ENCODE peak calls at places on chromosomes 4 and X, in seven cellular contexts. P, D, K, B, A, W and C are unnamed samples.

GRCh38 chrX:100265179-100265578 is 144.9 kb downstream of the PCDH19 start:
- DNase-seq in B (no peak), W (no peak), A (no peak), D (no peak), K (no peak), P (no peak), C (no peak)

GRCh38 chr4:88989990-88990389 is 67.0 kb downstream of the FAM13A start:
- DNase-seq in A (no peak), D (no peak), B (no peak), W (no peak), K (no peak), P (no peak), C (no peak)

GRCh38 chr4:53861856-53862610 is 202.4 kb downstream of the CHIC2 start:
- DNase-seq in P (no peak), W (no peak), K (no peak), A (no peak), B (no peak), D (no peak), C (no peak)

GRCh38 chr4:3451956-3452355 is 10.2 kb downstream of the HGFAC start:
- DNase-seq in A (no peak), B (no peak), D (no peak), K (no peak), W (no peak), P (no peak), C (no peak)

GRCh38 chr4:107823870-107824366 is 814 bp upstream of the SGMS2 start:
- DNase-seq in K (peak), D (no peak), A (no peak), W (peak), B (no peak), P (no peak), C (no peak)

GRCh38 chr4:140249351-140249750 is 95.4 kb upstream of the MAML3 start:
- DNase-seq in D (no peak), K (no peak), P (peak), W (no peak), B (no peak), A (no peak), C (no peak)

GRCh38 chrX:18938710-18939109 is 45.2 kb downstream of the PHKA2 start:
- DNase-seq in D (no peak), P (no peak), W (no peak), B (no peak), K (no peak), A (no peak), C (no peak)

GRCh38 chrX:118528089-118528753 is 32.6 kb downstream of the DOCK11 start:
- DNase-seq in P (no peak), W (no peak), B (no peak), D (no peak), A (peak), K (no peak), C (no peak)

GRCh38 chrX:44874481-44875184 is 1.6 kb downstream of the KDM6A start:
- DNase-seq in B (no peak), W (no peak), K (no peak), A (no peak), D (peak), P (peak), C (no peak)

GRCh38 chr4:24853142-24853541 is 57.8 kb downstream of the SOD3 start:
- DNase-seq in K (no peak), W (no peak), A (no peak), P (no peak), D (no peak), B (peak), C (no peak)

GRCh38 chr4:95361696-95361965 is 187.1 kb downstream of the UNC5C start:
- DNase-seq in P (no peak), W (no peak), K (no peak), D (no peak), A (no peak), B (no peak), C (no peak)

GRCh38 chrX:45900751-45901150 is 644.5 kb downstream of the ZNF674 start:
- DNase-seq in D (no peak), A (no peak), K (no peak), W (no peak), B (no peak), P (no peak), C (no peak)

GRCh38 chr4:67220848-67221247 is 324.5 kb downstream of the CENPC start:
- DNase-seq in A (no peak), B (no peak), D (no peak), K (no peak), P (no peak), W (no peak), C (no peak)

GRCh38 chrX:99371976-99372595 is 1038.0 kb downstream of the PCDH19 start:
- DNase-seq in W (no peak), B (no peak), K (no peak), A (no peak), P (no peak), D (peak), C (no peak)

GRCh38 chrX:53244610-53245009 is 19.6 kb upstream of the KDM5C start:
- DNase-seq in D (no peak), A (no peak), W (no peak), K (no peak), B (no peak), P (no peak), C (no peak)
- H3K4me3 ChIP-seq in D (no peak), A (no peak), W (no peak), K (no peak), B (no peak), P (no peak), C (no peak)

GRCh38 chr4:70533791-70534190 is 15.4 kb downstream of the AMTN start:
- DNase-seq in P (no peak), D (no peak), B (no peak), A (no peak), K (no peak), W (no peak), C (no peak)
- TF ChIP-seq YY1 in P (no peak), D (no peak), B (no peak), A (no peak), K (no peak), W (no peak), C (no peak)

GRCh38 chr4:71189471-71189870 is 149.3 kb upstream of the SLC4A4 start:
- DNase-seq in B (no peak), W (no peak), P (no peak), K (no peak), D (no peak), A (no peak), C (no peak)
- H3K4me3 ChIP-seq in B (no peak), W (no peak), P (no peak), K (no peak), D (no peak), A (no peak), C (no peak)

GRCh38 chr4:108963910-108964309 is 201.1 kb upstream of the ETNPPL start:
- DNase-seq in D (no peak), P (no peak), K (no peak), B (no peak), A (no peak), W (no peak), C (no peak)

GRCh38 chr4:108959497-108959896 is 196.6 kb upstream of the ETNPPL start:
- DNase-seq in W (no peak), D (no peak), A (no peak), B (no peak), P (no peak), K (no peak), C (no peak)

GRCh38 chr4:108965472-108966076 is 202.7 kb upstream of the ETNPPL start:
- DNase-seq in D (no peak), P (no peak), K (no peak), B (no peak), A (no peak), W (no peak), C (no peak)

DNA sequence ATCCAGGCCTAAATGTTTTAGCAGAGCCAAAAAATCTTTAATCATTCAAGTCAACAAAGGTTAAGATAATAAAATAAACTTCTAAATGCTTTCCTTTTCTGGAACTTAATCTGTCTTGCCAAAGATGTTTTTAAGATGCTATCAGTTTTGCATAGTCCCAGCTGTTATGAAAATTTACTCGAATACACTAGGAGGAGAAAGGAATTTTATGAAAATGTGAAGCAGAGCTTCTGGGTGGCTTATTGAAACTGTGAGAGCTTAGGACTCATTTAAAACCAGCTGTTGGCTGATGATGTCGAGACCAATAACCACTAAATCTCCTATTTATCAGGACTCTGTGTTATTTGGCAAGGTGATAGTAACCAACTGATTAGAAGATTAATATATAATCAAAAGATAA is 202.2 kb upstream of the ETNPPL start:
- DNase-seq in D (no peak), W (no peak), B (no peak), K (no peak), P (no peak), A (no peak), C (no peak)
- TF ChIP-seq YY1 in D (no peak), W (no peak), B (no peak), K (no peak), P (no peak), A (no peak), C (no peak)

GRCh38 chr4:38869511-38869910 is 1.9 kb downstream of the FAM114A1 start:
- DNase-seq in D (no peak), A (no peak), B (no peak), P (no peak), W (no peak), K (no peak), C (no peak)
- H3K4me3 ChIP-seq in D (no peak), A (no peak), B (peak), P (no peak), W (no peak), K (no peak), C (no peak)

GRCh38 chr4:7777871-7778523 is 161.7 kb downstream of the AFAP1 start:
- DNase-seq in B (no peak), P (no peak), W (no peak), K (no peak), D (no peak), A (no peak), C (no peak)
- TF ChIP-seq YY1 in B (no peak), P (no peak), W (no peak), K (no peak), D (no peak), A (no peak), C (no peak)

GRCh38 chr4:8217871-8218270 is 18.8 kb downstream of the SH3TC1 start:
- DNase-seq in W (no peak), A (no peak), P (no peak), B (no peak), K (no peak), D (no peak), C (no peak)
- H3K4me3 ChIP-seq in W (no peak), A (no peak), P (no peak), B (no peak), K (no peak), D (no peak), C (no peak)

GRCh38 chr4:70336043-70336442 is 1.3 kb downstream of the CABS1 start:
- DNase-seq in A (no peak), P (no peak), D (no peak), B (no peak), W (no peak), K (no peak), C (no peak)
- TF ChIP-seq YY1 in A (no peak), P (no peak), D (no peak), B (no peak), W (no peak), K (no peak), C (no peak)